ENCODE peak calls at places on chromosome 18, in six cellular contexts. C is breast epithelium, S is A673, W is lower lobe of right lung, J is uterus, K is HCT116. E is an unnamed sample.

GRCh38 chr18:10973579-10974260 is 175.6 kb downstream of the PIEZO2 start:
- DNase-seq in C (no peak), S (no peak), W (no peak), J (no peak), K (no peak), E (no peak)

GRCh38 chr18:45588284-45588683 is 27.0 kb upstream of the SLC14A2 start:
- DNase-seq in C (no peak), S (peak; percentile 22), W (no peak), J (peak; percentile 53), K (no peak), E (no peak)

GRCh38 chr18:78670778-78671405 is 308.7 kb upstream of the SALL3 start:
- DNase-seq in C (no peak), S (no peak), W (no peak), J (no peak), K (no peak), E (no peak)

GRCh38 chr18:45958730-45959129 is 8.4 kb downstream of the EPG5 start:
- DNase-seq in C (no peak), S (no peak), W (no peak), J (no peak), K (no peak), E (no peak)

GRCh38 chr18:55455938-55456337 is 132.1 kb downstream of the TCF4 start:
- DNase-seq in C (no peak), S (no peak), W (no peak), J (no peak), K (no peak), E (no peak)

GRCh38 chr18:5709476-5710095 is 165.8 kb upstream of the EPB41L3 start:
- DNase-seq in C (no peak), S (no peak), W (no peak), J (no peak), K (no peak), E (no peak)

GRCh38 chr18:63065172-63065571 is 254.4 kb downstream of the BCL2 start:
- DNase-seq in C (no peak), S (no peak), W (no peak), J (no peak), K (no peak), E (no peak)

GRCh38 chr18:27413495-27414401 is 228.6 kb upstream of the CHST9 start:
- DNase-seq in C (no peak), S (peak; percentile 1), W (no peak), J (peak; percentile 26), K (no peak), E (no peak)

GRCh38 chr18:78601923-78602322 is 377.7 kb upstream of the SALL3 start:
- DNase-seq in C (no peak), S (no peak), W (no peak), J (no peak), K (no peak), E (no peak)

GRCh38 chr18:23499571-23499889 is 3.8 kb upstream of the RMC1 start:
- DNase-seq in C (no peak), S (no peak), W (no peak), J (no peak), K (no peak), E (no peak)

GRCh38 chr18:77524909-77525308 is 275.3 kb downstream of the GALR1 start:
- DNase-seq in C (no peak), S (no peak), W (no peak), J (no peak), K (no peak), E (no peak)

GRCh38 chr18:46731316-46731715 is 25.5 kb downstream of the ST8SIA5 start:
- DNase-seq in C (no peak), S (no peak), W (no peak), J (no peak), K (no peak), E (no peak)

GRCh38 chr18:52991246-52991645 is 651.2 kb downstream of the DCC start:
- DNase-seq in C (no peak), S (no peak), W (no peak), J (no peak), K (no peak), E (no peak)

GRCh38 chr18:3773303-3773702 is 323.3 kb downstream of the TGIF1 start:
- DNase-seq in C (no peak), S (no peak), W (no peak), J (no peak), K (no peak), E (no peak)

GRCh38 chr18:13570856-13571495 is 155.4 kb downstream of the FAM210A start:
- DNase-seq in C (no peak), S (no peak), W (no peak), J (no peak), K (no peak), E (no peak)

GRCh38 chr18:27921904-27922541 is 254.9 kb downstream of the CDH2 start:
- DNase-seq in C (no peak), S (peak; percentile 85), W (no peak), J (no peak), K (peak; percentile 32), E (no peak)

GRCh38 chr18:26549486-26550435 is 1.4 kb upstream of the KCTD1 start:
- DNase-seq in C (peak; percentile 36), S (peak; percentile 31), W (peak; percentile 70), J (peak; percentile 59), K (peak; percentile 53), E (peak; percentile 71)

GRCh38 chr18:76064998-76065397 is 430.0 kb downstream of the ZNF516 start:
- DNase-seq in C (no peak), S (peak; percentile 6), W (no peak), J (no peak), K (no peak), E (no peak)

GRCh38 chr18:53911200-53911599 is 313.3 kb downstream of the MBD2 start:
- DNase-seq in C (no peak), S (no peak), W (no peak), J (no peak), K (no peak), E (no peak)

GRCh38 chr18:72181241-72181764 is 362.8 kb downstream of the CBLN2 start:
- DNase-seq in C (no peak), S (no peak), W (no peak), J (no peak), K (no peak), E (no peak)

GRCh38 chr18:74115046-74115445 is 32.6 kb downstream of the FBXO15 start:
- DNase-seq in C (no peak), S (no peak), W (no peak), J (no peak), K (no peak), E (no peak)

GRCh38 chr18:8688428-8688827 is 16.9 kb upstream of the MTCL1 start:
- DNase-seq in C (no peak), S (no peak), W (no peak), J (no peak), K (no peak), E (no peak)

GRCh38 chr18:5543854-5544389 is at the start of gene EPB41L3:
- DNase-seq in C (no peak), S (no peak), W (peak; percentile 69), J (peak; percentile 39), K (no peak), E (peak; percentile 14)

GRCh38 chr18:44763327-44763726 is 82.6 kb downstream of the SETBP1 start:
- DNase-seq in C (no peak), S (no peak), W (no peak), J (no peak), K (no peak), E (no peak)

GRCh38 chr18:65567372-65567771 is 183.4 kb upstream of the CDH7 start:
- DNase-seq in C (no peak), S (peak; percentile 62), W (no peak), J (no peak), K (no peak), E (no peak)

GRCh38 chr18:46767217-46767616 is 10.4 kb upstream of the ST8SIA5 start:
- DNase-seq in C (no peak), S (no peak), W (no peak), J (no peak), K (no peak), E (no peak)

GRCh38 chr18:39168723-39169122 is 1603.1 kb upstream of the CELF4 start:
- DNase-seq in C (no peak), S (no peak), W (no peak), J (no peak), K (no peak), E (no peak)

GRCh38 chr18:35049111-35050003 is 8.1 kb downstream of the MAPRE2 start:
- DNase-seq in C (no peak), S (no peak), W (no peak), J (no peak), K (no peak), E (no peak)

GRCh38 chr18:79798346-79798998 is 734 bp downstream of the KCNG2 start:
- DNase-seq in C (no peak), S (no peak), W (no peak), J (no peak), K (no peak), E (no peak)
- H3K4me3 ChIP-seq in C (peak overlapping the region; percentile 32), S (peak overlapping the region; percentile 27), W (peak overlapping the region; percentile 37), J (no peak overlapping the region), K (no peak overlapping the region), E (no peak overlapping the region)

DNA sequence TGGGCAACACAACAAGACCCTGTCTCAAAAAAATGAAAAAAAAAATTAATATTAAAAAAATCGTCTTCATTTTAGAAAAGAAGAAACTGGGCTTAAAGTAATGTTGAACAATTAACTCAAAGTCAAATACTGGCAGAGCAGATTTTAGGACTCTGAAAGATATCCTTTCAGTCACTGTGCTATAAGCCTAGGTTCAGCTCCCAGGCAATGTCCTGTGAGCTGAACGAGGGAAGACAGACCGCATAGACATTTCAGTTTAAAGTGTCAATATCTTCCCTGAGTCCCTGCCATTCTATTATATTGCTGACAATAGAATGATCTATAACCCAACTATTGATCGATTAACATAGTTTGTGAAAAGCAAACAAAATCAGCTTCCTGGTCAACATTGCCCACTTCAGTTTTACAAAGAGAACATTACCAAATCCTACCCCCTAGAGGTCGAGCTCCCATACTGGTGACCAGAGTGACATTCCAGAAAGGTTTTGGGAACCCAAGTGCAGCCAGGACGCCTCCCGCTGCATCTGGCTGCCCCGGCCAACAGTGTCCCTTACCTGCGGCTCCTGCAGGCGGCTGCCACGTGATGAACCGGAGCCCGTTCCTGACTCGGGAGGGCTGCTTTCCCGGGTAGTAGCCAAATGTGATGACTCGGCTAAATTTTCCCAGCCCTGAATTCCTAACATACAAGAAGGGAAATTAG is 639 bp downstream of the MRO start:
- DNase-seq in C (no peak), S (no peak), W (peak; percentile 55), J (peak; percentile 14), K (no peak), E (peak; percentile 89)
- H3K4me1 ChIP-seq in C (peaks cover 13% of the 10 kb centered on the region), S (peaks cover 20% of the 10 kb centered on the region), W (peaks cover 26% of the 10 kb centered on the region), J (peaks cover 4% of the 10 kb centered on the region), K (peaks cover 22% of the 10 kb centered on the region), E (peaks cover 46% of the 10 kb centered on the region)

GRCh38 chr18:71028285-71028762 is 739.5 kb downstream of the SOCS6 start:
- DNase-seq in C (no peak), S (peak; percentile 76), W (no peak), J (no peak), K (no peak), E (no peak)
- H3K4me3 ChIP-seq in C (no peak overlapping the region), S (no peak overlapping the region), W (no peak overlapping the region), J (no peak overlapping the region), K (no peak overlapping the region), E (no peak overlapping the region)

GRCh38 chr18:48938827-48939367 is 11.9 kb downstream of the SMAD7 start:
- DNase-seq in C (no peak), S (no peak), W (no peak), J (no peak), K (no peak), E (no peak)
- H3K4me1 ChIP-seq in C (peaks cover 51% of the 10 kb centered on the region), S (peaks cover 83% of the 10 kb centered on the region), W (peaks cover 95% of the 10 kb centered on the region), J (peaks cover 77% of the 10 kb centered on the region), K (peaks cover 83% of the 10 kb centered on the region), E (peaks cover 100% of the 10 kb centered on the region)

DNA sequence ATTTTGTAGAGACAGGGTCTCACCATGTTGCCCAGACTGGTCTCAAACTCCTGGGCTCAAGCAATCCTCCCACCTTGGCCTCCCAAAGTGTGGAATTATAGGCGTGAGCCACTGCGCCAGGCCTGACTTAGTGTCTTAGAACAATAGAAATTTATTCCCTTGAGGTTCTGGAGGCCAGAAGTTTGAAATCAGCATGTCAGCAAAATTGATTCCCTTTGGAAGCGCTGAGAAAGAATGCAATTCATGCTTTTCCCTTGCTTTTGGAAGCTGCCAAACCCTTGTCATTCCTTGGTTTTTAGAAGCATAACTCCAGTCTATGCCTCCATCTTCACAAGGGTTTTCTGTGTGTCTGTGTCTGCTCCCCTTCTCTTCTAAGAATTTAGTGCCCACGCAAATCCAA is 20.7 kb downstream of the ST8SIA3 start:
- DNase-seq in C (no peak), S (no peak), W (no peak), J (no peak), K (no peak), E (no peak)
- H3K4me3 ChIP-seq in C (no peak overlapping the region), S (no peak overlapping the region), W (no peak overlapping the region), J (no peak overlapping the region), K (no peak overlapping the region), E (no peak overlapping the region)